ENCODE peak calls at places on chromosome 7, in four cellular contexts. O is ovary, H is tibial nerve, D is sigmoid colon. N is an unnamed sample. For H3K27me3, the result is how much of the 10 kb centered on the place peaks cover.

GRCh38 chr7:38060637-38061036 is 117.4 kb upstream of the STARD3NL start:
- DNase-seq in O (no peak), D (no peak), H (no peak), N (no peak)

GRCh38 chr7:90973146-90973545 is 291.1 kb upstream of the FZD1 start:
- DNase-seq in D (no peak), O (no peak), H (no peak), N (no peak)

GRCh38 chr7:128791968-128792319 is at the start of gene CCDC136:
- DNase-seq in D (no peak), O (no peak), H (no peak), N (no peak)

GRCh38 chr7:42168512-42168911 is 68.5 kb downstream of the GLI3 start:
- DNase-seq in O (no peak), D (no peak), H (no peak), N (no peak)

GRCh38 chr7:2436341-2437104 is 33.1 kb downstream of the CHST12 start:
- DNase-seq in O (no peak), H (no peak), D (no peak), N (no peak)

GRCh38 chr7:137984181-137985041 is 17.5 kb downstream of the CREB3L2 start:
- DNase-seq in D (no peak), O (no peak), H (no peak), N (no peak)

GRCh38 chr7:127504715-127505114 is 80.7 kb downstream of the GCC1 start:
- DNase-seq in D (no peak), H (no peak), O (peak), N (no peak)

GRCh38 chr7:4621401-4621800 is 60.7 kb upstream of the FOXK1 start:
- DNase-seq in O (no peak), H (no peak), D (no peak), N (no peak)

GRCh38 chr7:17947606-17948005 is 7.3 kb upstream of the SNX13 start:
- DNase-seq in D (no peak), O (no peak), H (no peak), N (no peak)

DNA sequence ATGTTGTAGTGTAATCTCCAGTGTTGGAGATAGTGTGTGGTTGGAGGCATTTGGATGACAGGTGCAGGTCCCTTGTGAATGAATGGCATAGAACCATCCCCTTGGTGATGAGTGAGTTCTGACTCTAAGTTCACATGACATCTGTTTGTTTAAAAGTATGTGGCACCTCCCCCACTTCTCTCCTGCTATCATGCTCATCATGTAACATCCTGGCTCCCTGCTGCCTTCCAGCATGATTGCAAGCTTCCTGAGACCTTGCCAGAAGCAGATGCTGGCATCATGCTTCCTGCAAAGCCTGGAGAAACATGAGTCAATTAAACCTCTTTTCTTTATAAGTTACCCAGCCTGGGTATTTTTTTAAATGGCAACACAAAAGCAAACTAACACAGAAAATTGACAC is 499.0 kb upstream of the SEMA3D start:
- DNase-seq in D (no peak), O (no peak), H (no peak), N (no peak)
- H3K27me3 ChIP-seq in D (under half), O (under half), H (under half), N (under half)

GRCh38 chr7:25376207-25376606 is 147.9 kb upstream of the NPVF start:
- DNase-seq in O (no peak), D (no peak), H (no peak), N (no peak)
- H3K27ac ChIP-seq in O (no peak), D (no peak), H (no peak), N (no peak)

DNA sequence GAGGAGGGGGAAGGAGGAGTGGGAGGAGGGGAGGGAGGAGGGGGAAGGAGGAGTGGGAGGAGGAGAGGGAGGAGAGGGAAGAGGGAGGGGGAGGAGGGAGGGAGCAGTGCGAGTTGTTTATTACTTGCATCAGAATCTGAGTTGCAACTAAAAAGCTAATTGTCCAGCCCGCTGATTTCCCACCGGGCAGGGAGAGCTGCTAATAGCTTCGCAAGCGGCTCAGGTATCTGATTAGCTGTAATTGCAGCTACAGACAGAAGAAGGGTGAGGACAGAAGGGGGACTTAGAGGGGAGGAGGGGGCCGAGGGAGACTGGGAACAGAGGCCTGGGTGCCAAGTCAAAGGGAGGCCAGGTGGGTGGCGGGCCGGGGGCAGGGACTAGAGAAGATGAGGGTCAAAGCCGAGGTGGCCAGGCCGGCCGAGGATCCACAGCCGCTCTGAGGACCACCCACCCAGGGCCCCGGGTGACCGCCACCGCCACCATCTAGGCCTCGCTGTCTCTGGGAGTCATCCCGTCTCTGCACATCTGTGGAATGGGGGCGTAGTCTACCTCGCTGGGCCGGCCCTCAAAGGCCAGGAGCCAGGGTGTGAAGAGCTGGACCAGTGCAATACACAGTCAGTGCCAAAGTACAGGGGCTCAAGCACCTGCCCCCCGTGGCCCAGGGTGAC is 54.3 kb downstream of the MICALL2 start:
- DNase-seq in O (no peak), H (no peak), D (no peak), N (no peak)
- H3K27me3 ChIP-seq in O (under half), H (under half), D (under half), N (under half)

GRCh38 chr7:133051066-133051465 is 30.8 kb downstream of the CHCHD3 start:
- DNase-seq in D (no peak), H (no peak), O (no peak), N (no peak)

GRCh38 chr7:133053321-133053891 is 28.5 kb downstream of the CHCHD3 start:
- DNase-seq in D (peak), H (no peak), O (no peak), N (peak)

GRCh38 chr7:133051719-133052118 is 30.2 kb downstream of the CHCHD3 start:
- DNase-seq in H (no peak), D (no peak), O (no peak), N (no peak)

GRCh38 chr7:133052826-133053225 is 29.1 kb downstream of the CHCHD3 start:
- DNase-seq in O (no peak), H (no peak), D (no peak), N (no peak)

GRCh38 chr7:133052357-133052756 is 29.5 kb downstream of the CHCHD3 start:
- DNase-seq in O (no peak), D (no peak), H (no peak), N (no peak)
- H3K27ac ChIP-seq in O (no peak), D (no peak), H (peak), N (peak)

GRCh38 chr7:50308301-50309129 is 4.0 kb downstream of the IKZF1 start:
- DNase-seq in D (peak), H (no peak), O (no peak), N (no peak)
- H3K27me3 ChIP-seq in D (under half), H (under half), O (under half), N (under half)

GRCh38 chr7:55573526-55573925 is 1.2 kb upstream of the VOPP1 start:
- DNase-seq in D (no peak), O (no peak), H (no peak), N (no peak)
- H3K27ac ChIP-seq in D (peak), O (no peak), H (peak), N (no peak)

GRCh38 chr7:67847063-67847798 is 850.6 kb downstream of the TYW1 start:
- DNase-seq in O (no peak), D (no peak), H (no peak), N (no peak)

GRCh38 chr7:67841896-67842295 is 845.3 kb downstream of the TYW1 start:
- DNase-seq in O (no peak), H (no peak), D (no peak), N (no peak)

GRCh38 chr7:67843001-67843400 is 846.4 kb downstream of the TYW1 start:
- DNase-seq in D (no peak), O (no peak), H (no peak), N (no peak)

GRCh38 chr7:67842571-67842970 is 845.9 kb downstream of the TYW1 start:
- DNase-seq in D (no peak), O (no peak), H (no peak), N (no peak)

DNA sequence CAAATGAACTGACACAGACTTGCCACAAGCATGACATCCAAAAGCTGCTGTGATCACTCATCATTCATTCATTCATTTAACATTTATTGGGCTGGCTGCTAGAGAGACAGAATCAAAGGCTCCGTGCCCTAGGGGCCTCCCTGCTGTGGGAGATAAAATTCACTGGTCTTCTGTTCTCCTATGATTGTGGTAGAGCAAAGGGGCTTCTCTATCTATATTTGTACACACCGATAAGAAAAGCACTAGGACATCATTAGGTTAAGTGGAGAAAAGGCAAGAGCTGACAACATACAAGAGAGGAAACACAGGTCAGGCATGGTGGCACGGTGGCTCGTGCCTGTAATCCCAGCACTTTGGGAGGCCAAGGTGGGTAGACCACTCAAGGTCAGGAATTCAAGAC is 847.0 kb downstream of the TYW1 start:
- DNase-seq in D (no peak), O (no peak), H (no peak), N (no peak)
- H3K27me3 ChIP-seq in D (under half), O (under half), H (under half), N (under half)

DNA sequence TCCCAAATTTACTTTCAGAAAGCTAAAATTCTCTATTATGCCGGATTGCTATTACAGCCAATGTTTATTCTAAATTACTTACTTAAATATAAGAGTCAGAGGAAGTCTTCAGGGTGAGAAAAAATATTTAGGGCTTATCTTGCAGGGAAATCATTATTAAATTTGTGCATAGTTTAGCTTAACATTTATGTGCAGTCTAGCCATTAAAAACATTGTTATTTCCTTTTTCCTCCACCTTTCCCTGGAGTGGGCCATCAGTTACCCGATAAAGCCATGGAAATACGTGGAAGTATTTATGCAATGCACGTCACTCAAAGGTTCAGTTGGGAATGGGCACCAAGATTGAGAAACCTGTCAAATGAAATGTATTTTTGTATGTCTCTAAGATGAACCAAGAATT is 9.5 kb upstream of the TAS2R60 start:
- DNase-seq in O (no peak), D (no peak), H (no peak), N (no peak)
- H3K27ac ChIP-seq in O (no peak), D (no peak), H (no peak), N (no peak)

GRCh38 chr7:73768661-73769480 is 1.2 kb downstream of the CLDN3 start:
- DNase-seq in H (no peak), O (no peak), D (no peak), N (no peak)
- H3K27me3 ChIP-seq in H (under half), O (under half), D (under half), N (under half)

N was measured in aorta.